ENCODE peak calls at places on chromosome 2, in six cellular contexts. One of them, this sample, is unnamed.

GRCh38 chr2:220465700-220466099 is 838.3 kb downstream of the SLC4A3 start:
- DNase-seq in AG08396: no peak
- DNase-seq in left ventricle myocardium inferior: no peak
- DNase-seq in activated gamma-delta T cell treated with Interleukin-2 at 50 U/mL for 16 hours: no peak
- DNase-seq in EL: no peak
- DNase-seq in spleen: no peak
- DNase-seq in this sample: no peak

GRCh38 chr2:84378960-84379359 is 80.1 kb downstream of the SUCLG1 start:
- DNase-seq in EL: no peak
- DNase-seq in spleen: no peak
- DNase-seq in left ventricle myocardium inferior: no peak
- DNase-seq in AG08396: no peak
- DNase-seq in activated gamma-delta T cell treated with Interleukin-2 at 50 U/mL for 16 hours: no peak
- DNase-seq in this sample: no peak

GRCh38 chr2:239196474-239197021 is 204.3 kb downstream of the HDAC4 start:
- DNase-seq in activated gamma-delta T cell treated with Interleukin-2 at 50 U/mL for 16 hours: no peak
- DNase-seq in AG08396: no peak
- DNase-seq in left ventricle myocardium inferior: no peak
- DNase-seq in spleen: peak
- DNase-seq in EL: no peak
- DNase-seq in this sample: no peak

GRCh38 chr2:216688731-216689360 is 6.5 kb downstream of the IGFBP5 start:
- DNase-seq in activated gamma-delta T cell treated with Interleukin-2 at 50 U/mL for 16 hours: no peak
- DNase-seq in EL: no peak
- DNase-seq in left ventricle myocardium inferior: peak
- DNase-seq in spleen: no peak
- DNase-seq in AG08396: no peak
- DNase-seq in this sample: no peak

GRCh38 chr2:201978988-201979387 is 54.7 kb upstream of the FZD7 start:
- DNase-seq in AG08396: no peak
- DNase-seq in left ventricle myocardium inferior: no peak
- DNase-seq in spleen: no peak
- DNase-seq in EL: no peak
- DNase-seq in activated gamma-delta T cell treated with Interleukin-2 at 50 U/mL for 16 hours: no peak
- DNase-seq in this sample: no peak

GRCh38 chr2:189581354-189582139 is 961 bp upstream of the SLC40A1 start:
- DNase-seq in activated gamma-delta T cell treated with Interleukin-2 at 50 U/mL for 16 hours: no peak
- DNase-seq in spleen: peak
- DNase-seq in EL: peak
- DNase-seq in left ventricle myocardium inferior: peak
- DNase-seq in AG08396: peak
- DNase-seq in this sample: no peak

GRCh38 chr2:71326968-71327367 is 4.6 kb upstream of the ZNF638 start:
- DNase-seq in left ventricle myocardium inferior: no peak
- DNase-seq in spleen: no peak
- DNase-seq in AG08396: no peak
- DNase-seq in EL: no peak
- DNase-seq in activated gamma-delta T cell treated with Interleukin-2 at 50 U/mL for 16 hours: no peak
- DNase-seq in this sample: no peak

GRCh38 chr2:20103514-20103913 is 52.1 kb upstream of the LAPTM4A start:
- DNase-seq in AG08396: no peak
- DNase-seq in spleen: no peak
- DNase-seq in left ventricle myocardium inferior: no peak
- DNase-seq in activated gamma-delta T cell treated with Interleukin-2 at 50 U/mL for 16 hours: no peak
- DNase-seq in EL: peak
- DNase-seq in this sample: no peak

GRCh38 chr2:140311905-140312304 is 1531.7 kb upstream of the NXPH2 start:
- DNase-seq in EL: no peak
- DNase-seq in AG08396: no peak
- DNase-seq in spleen: no peak
- DNase-seq in left ventricle myocardium inferior: no peak
- DNase-seq in activated gamma-delta T cell treated with Interleukin-2 at 50 U/mL for 16 hours: no peak
- DNase-seq in this sample: no peak

GRCh38 chr2:10452334-10452733 is 4.2 kb upstream of the ODC1 start:
- DNase-seq in activated gamma-delta T cell treated with Interleukin-2 at 50 U/mL for 16 hours: no peak
- DNase-seq in spleen: no peak
- DNase-seq in AG08396: peak
- DNase-seq in EL: peak
- DNase-seq in left ventricle myocardium inferior: no peak
- DNase-seq in this sample: peak

GRCh38 chr2:150142561-150142960 is 344.9 kb downstream of the RND3 start:
- DNase-seq in activated gamma-delta T cell treated with Interleukin-2 at 50 U/mL for 16 hours: no peak
- DNase-seq in AG08396: no peak
- DNase-seq in left ventricle myocardium inferior: no peak
- DNase-seq in EL: peak
- DNase-seq in spleen: no peak
- DNase-seq in this sample: no peak